ENCODE peak calls at places on chromosome 7, in nine cellular contexts. W is dorsolateral prefrontal cortex, Q is A673, T is transverse colon, M is PC-3, N is choroid plexus epithelial cell, D is ascending aorta, U is bronchial epithelial cell, L is lung. I is an unnamed sample.

GRCh38 chr7:89771003-89771636 is 383.1 kb upstream of the STEAP1 start:
- DNase-seq in Q (no peak), L (no peak), N (peak; percentile 0), W (no peak), D (no peak), M (peak; percentile 25), T (no peak), U (peak; percentile 2), I (no peak)

GRCh38 chr7:23546897-23547572 is 15.3 kb upstream of the TRA2A start:
- DNase-seq in D (peak; percentile 41), W (peak; percentile 78), T (peak; percentile 77), N (peak; percentile 96), U (peak; percentile 89), M (peak; percentile 94), Q (peak; percentile 94), L (peak; percentile 76), I (peak; percentile 93)

GRCh38 chr7:117172283-117172682 is 150.6 kb downstream of the WNT2 start:
- DNase-seq in Q (no peak), T (no peak), M (no peak), D (no peak), U (no peak), W (no peak), L (no peak), N (no peak), I (no peak)

GRCh38 chr7:70426249-70426880 is 705.6 kb upstream of the GALNT17 start:
- DNase-seq in U (no peak), Q (no peak), T (no peak), L (no peak), W (no peak), N (no peak), M (no peak), D (no peak), I (no peak)

GRCh38 chr7:118590107-118590506 is 365.6 kb downstream of the ANKRD7 start:
- DNase-seq in U (peak; percentile 28), T (no peak), N (peak; percentile 4), W (no peak), L (no peak), M (peak; percentile 12), D (no peak), Q (peak; percentile 62), I (peak; percentile 9)

GRCh38 chr7:22698762-22699161 is 28.2 kb upstream of the IL6 start:
- DNase-seq in T (no peak), N (no peak), M (no peak), W (no peak), U (no peak), D (no peak), Q (no peak), L (no peak), I (no peak)

GRCh38 chr7:151008143-151008510 is 16.2 kb downstream of the ATG9B start:
- DNase-seq in W (no peak), Q (peak; percentile 57), N (peak; percentile 13), U (no peak), D (no peak), L (no peak), T (no peak), M (no peak), I (no peak)

GRCh38 chr7:47100815-47101435 is 481.0 kb downstream of the TNS3 start:
- DNase-seq in L (peak; percentile 67), Q (peak; percentile 80), M (peak; percentile 89), U (peak; percentile 47), T (peak; percentile 66), D (no peak), N (peak; percentile 84), W (no peak), I (peak; percentile 57)

GRCh38 chr7:150398965-150399320 is 19.8 kb downstream of the ZNF775 start:
- DNase-seq in D (no peak), W (no peak), N (no peak), T (no peak), Q (no peak), U (no peak), L (no peak), M (no peak), I (no peak)

GRCh38 chr7:47428052-47428779 is 153.7 kb downstream of the TNS3 start:
- DNase-seq in U (no peak), W (no peak), Q (no peak), N (no peak), L (no peak), T (no peak), D (no peak), M (no peak), I (no peak)

GRCh38 chr7:65373608-65374351 is at the start of gene ZNF92:
- DNase-seq in N (peak; percentile 96), D (peak; percentile 93), Q (peak; percentile 99), M (peak; percentile 98), W (peak; percentile 98), L (peak; percentile 98), U (peak; percentile 94), T (peak; percentile 98), I (peak; percentile 94)

GRCh38 chr7:95180-95862 is 97.0 kb upstream of the FAM20C start:
- DNase-seq in N (no peak), M (peak; percentile 87), L (no peak), U (peak; percentile 44), D (no peak), Q (no peak), T (no peak), W (no peak), I (peak; percentile 89)

GRCh38 chr7:28083159-28083997 is 97.2 kb downstream of the JAZF1 start:
- DNase-seq in W (no peak), N (peak; percentile 91), Q (no peak), L (peak; percentile 50), U (peak; percentile 47), T (no peak), D (no peak), M (no peak), I (no peak)

GRCh38 chr7:71768470-71768869 is 636.5 kb downstream of the GALNT17 start:
- DNase-seq in M (no peak), N (no peak), W (no peak), U (no peak), D (no peak), Q (no peak), T (no peak), L (no peak), I (peak; percentile 14)

GRCh38 chr7:134778941-134779740 is at the start of gene CALD1:
- DNase-seq in Q (peak; percentile 91), T (peak; percentile 67), M (peak; percentile 96), N (peak; percentile 99), D (peak; percentile 74), W (no peak), U (peak; percentile 99), L (peak; percentile 54), I (peak; percentile 99)

GRCh38 chr7:50588937-50589336 is 23.7 kb upstream of the DDC start:
- DNase-seq in W (no peak), L (no peak), N (peak; percentile 7), M (no peak), T (no peak), Q (no peak), U (no peak), D (no peak), I (no peak)
- TF ChIP-seq CTCF in W (no peak), L (no peak), N (peak; percentile 28), M (peak; percentile 42), T (no peak), Q (no peak), U (no peak), D (peak; percentile 7), I (peak; percentile 37)

GRCh38 chr7:92609921-92610518 is 19.8 kb upstream of the FAM133B start:
- DNase-seq in U (peak; percentile 47), T (no peak), W (no peak), D (no peak), Q (peak; percentile 58), L (no peak), N (peak; percentile 60), M (peak; percentile 41), I (peak; percentile 46)
- H3K4me3 ChIP-seq in U (no peak overlapping the region), T (no peak overlapping the region), W (no peak overlapping the region), D (no peak overlapping the region), Q (no peak overlapping the region), L (no peak overlapping the region), N (no peak overlapping the region), M (no peak overlapping the region), I (no peak overlapping the region)

GRCh38 chr7:111730476-111731300 is 168.4 kb upstream of the IMMP2L start:
- DNase-seq in U (peak; percentile 41), D (no peak), T (no peak), Q (peak; percentile 61), M (peak; percentile 58), L (no peak), N (peak; percentile 64), W (no peak), I (no peak)
- TF ChIP-seq CTCF in U (peak; percentile 65), D (no peak), T (no peak), Q (peak; percentile 73), M (peak; percentile 76), L (no peak), N (peak; percentile 71), W (peak; percentile 53), I (peak; percentile 50)

GRCh38 chr7:2251841-2252771 is 10.1 kb downstream of the NUDT1 start:
- DNase-seq in M (no peak), N (no peak), Q (no peak), D (no peak), L (no peak), W (no peak), U (no peak), T (no peak), I (no peak)

GRCh38 chr7:2249744-2250323 is 7.8 kb downstream of the NUDT1 start:
- DNase-seq in Q (no peak), M (no peak), D (no peak), N (no peak), T (no peak), L (no peak), U (no peak), W (no peak), I (no peak)

GRCh38 chr7:2247141-2247985 is 5.3 kb downstream of the NUDT1 start:
- DNase-seq in Q (peak; percentile 33), W (no peak), U (no peak), D (no peak), M (peak; percentile 38), T (no peak), N (peak; percentile 36), L (no peak), I (no peak)

GRCh38 chr7:2245883-2246679 is 4.1 kb downstream of the NUDT1 start:
- DNase-seq in U (no peak), Q (no peak), D (no peak), L (no peak), N (peak; percentile 56), M (no peak), W (peak; percentile 77), T (peak; percentile 17), I (no peak)

DNA sequence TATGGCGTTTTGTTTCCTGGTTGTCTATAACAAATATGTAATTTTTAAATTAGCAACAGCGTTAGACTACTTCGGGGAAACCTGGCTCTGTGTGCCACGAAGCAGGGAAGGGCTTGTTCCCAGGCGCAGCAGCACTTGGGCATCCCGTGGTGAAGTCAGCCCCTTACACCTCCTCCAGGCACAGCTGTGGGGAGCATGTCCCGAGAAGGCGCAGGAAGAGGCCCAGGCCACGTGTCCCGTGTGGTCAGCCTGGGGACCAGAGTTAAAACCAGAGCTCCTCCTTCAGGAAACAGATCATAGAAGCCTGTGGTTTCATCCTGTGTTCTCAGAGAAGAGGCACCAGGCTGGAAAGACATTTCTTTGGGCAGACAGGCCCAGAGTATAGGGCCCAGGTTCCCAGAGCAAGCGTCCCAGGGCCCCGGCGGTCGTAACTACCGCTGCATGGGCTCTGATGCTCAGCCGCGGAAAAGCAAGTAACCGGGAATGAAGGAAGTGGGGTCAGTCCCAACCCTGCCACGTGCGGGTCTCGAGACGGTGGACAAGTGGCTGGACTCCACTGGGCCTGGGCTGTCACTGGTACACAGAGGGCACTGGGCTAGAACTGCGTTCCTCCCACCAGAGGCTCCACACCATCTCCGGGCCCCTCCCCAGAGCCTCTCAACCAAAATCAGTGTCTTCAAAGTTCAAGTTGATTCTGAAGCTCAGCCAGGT is 7.1 kb downstream of the NUDT1 start:
- DNase-seq in D (peak; percentile 27), W (no peak), Q (no peak), L (peak; percentile 50), N (peak; percentile 99), T (peak; percentile 35), M (peak; percentile 80), U (peak; percentile 54), I (peak; percentile 98)
- H3K4me3 ChIP-seq in D (no peak overlapping the region), W (no peak overlapping the region), Q (no peak overlapping the region), L (no peak overlapping the region), N (peak overlapping the region; percentile 22), T (no peak overlapping the region), M (peak overlapping the region; percentile 3), U (no peak overlapping the region), I (no peak overlapping the region)

GRCh38 chr7:129334473-129334872 is 99.8 kb upstream of the STRIP2 start:
- DNase-seq in U (no peak), Q (no peak), T (no peak), L (no peak), N (no peak), M (no peak), W (no peak), D (no peak), I (no peak)
- TF ChIP-seq CTCF in U (no peak), Q (peak; percentile 20), T (no peak), L (no peak), N (no peak), M (no peak), W (no peak), D (no peak), I (no peak)

I was measured in astrocyte of the spinal cord.